ENCODE peak calls at places on chromosomes 6 and 20, in six cellular contexts. X, Z, A, G, J and P are unnamed samples.

GRCh38 chr20:39263076-39263475 is 300.9 kb downstream of the DHX35 start:
- DNase-seq in X (no peak), Z (no peak), A (no peak), G (no peak), J (no peak), P (no peak)

GRCh38 chr20:43904195-43904594 is 10.5 kb upstream of the TOX2 start:
- DNase-seq in X (peak; percentile 46), Z (no peak), A (no peak), G (no peak), J (no peak), P (no peak)

GRCh38 chr6:36272234-36272633 is 2.4 kb downstream of the PNPLA1 start:
- DNase-seq in X (no peak), Z (no peak), A (no peak), G (no peak), J (no peak), P (no peak)

GRCh38 chr6:158666637-158667359 is 16.9 kb downstream of the SYTL3 start:
- DNase-seq in X (no peak), Z (no peak), A (no peak), G (no peak), J (no peak), P (no peak)

GRCh38 chr6:111761783-111762312 is 111.4 kb downstream of the FYN start:
- DNase-seq in X (no peak), Z (peak; percentile 65), A (no peak), G (no peak), J (no peak), P (no peak)

GRCh38 chr6:34284563-34285545 is 36.0 kb upstream of the SMIM29 start:
- DNase-seq in X (peak; percentile 6), Z (no peak), A (no peak), G (no peak), J (peak; percentile 79), P (no peak)

GRCh38 chr6:133001040-133001570 is 186.7 kb downstream of the RPS12 start:
- DNase-seq in X (no peak), Z (no peak), A (no peak), G (no peak), J (no peak), P (no peak)

GRCh38 chr6:43836507-43836906 is 66.5 kb downstream of the VEGFA start:
- DNase-seq in X (no peak), Z (no peak), A (no peak), G (peak; percentile 4), J (no peak), P (no peak)

GRCh38 chr6:127917766-127918165 is 16.9 kb upstream of the THEMIS start:
- DNase-seq in X (no peak), Z (no peak), A (no peak), G (no peak), J (no peak), P (no peak)

GRCh38 chr6:144295981-144296767 is 11.0 kb downstream of the UTRN start:
- DNase-seq in X (no peak), Z (no peak), A (no peak), G (no peak), J (no peak), P (no peak)

GRCh38 chr6:45474376-45474775 is 96.6 kb upstream of the SUPT3H start:
- DNase-seq in X (no peak), Z (no peak), A (no peak), G (no peak), J (no peak), P (no peak)

GRCh38 chr20:62956387-62957135 is 4.1 kb downstream of the SLC17A9 start:
- DNase-seq in X (no peak), Z (no peak), A (no peak), G (no peak), J (peak; percentile 51), P (no peak)

GRCh38 chr6:53734473-53735299 is 60.1 kb upstream of the LRRC1 start:
- DNase-seq in X (peak; percentile 11), Z (no peak), A (peak; percentile 86), G (no peak), J (no peak), P (peak; percentile 50)